ENCODE peak calls at places on chromosomes 6 and 20, in seven cellular contexts. C is AG04449; N is activated CD8-positive, alpha-beta T cell treated with anti-CD3 and anti-CD28 coated beads for 36 hours; B is right atrium auricular region; V is astrocyte; K is cardiac fibroblast; X is hepatocyte. S is an unnamed sample.

GRCh38 chr6:128519931-128520435 is 416 bp downstream of the PTPRK start:
- DNase-seq in C (no peak), N (peak; percentile 49), B (peak; percentile 65), V (peak; percentile 56), K (no peak), X (no peak), S (peak; percentile 41)

GRCh38 chr6:106275692-106276091 is 49.9 kb downstream of the ATG5 start:
- DNase-seq in C (no peak), N (no peak), B (no peak), V (peak; percentile 84), K (no peak), X (no peak), S (no peak)

GRCh38 chr20:59027746-59028320 is 4.3 kb downstream of the ATP5F1E start:
- DNase-seq in C (no peak), N (no peak), B (no peak), V (peak; percentile 84), K (peak; percentile 42), X (no peak), S (no peak)

GRCh38 chr20:58703765-58704331 is 11.2 kb downstream of the NPEPL1 start:
- DNase-seq in C (no peak), N (no peak), B (peak; percentile 28), V (no peak), K (no peak), X (no peak), S (no peak)

GRCh38 chr20:24942679-24943078 is 6.4 kb upstream of the CST7 start:
- DNase-seq in C (no peak), N (no peak), B (no peak), V (no peak), K (no peak), X (no peak), S (no peak)

GRCh38 chr20:56629464-56630085 is 469 bp downstream of the TFAP2C start:
- DNase-seq in C (no peak), N (no peak), B (no peak), V (no peak), K (no peak), X (no peak), S (peak; percentile 38)

GRCh38 chr6:30915591-30915946 is 1.5 kb downstream of the VARS2 start:
- DNase-seq in C (no peak), N (peak; percentile 19), B (no peak), V (peak; percentile 40), K (peak; percentile 83), X (peak; percentile 74), S (peak; percentile 87)

GRCh38 chr6:106066984-106067383 is 19.2 kb upstream of the PRDM1 start:
- DNase-seq in C (no peak), N (no peak), B (no peak), V (peak; percentile 46), K (no peak), X (no peak), S (no peak)

GRCh38 chr6:34459899-34460593 is 5.8 kb upstream of the PACSIN1 start:
- DNase-seq in C (no peak), N (peak; percentile 69), B (no peak), V (peak; percentile 20), K (peak; percentile 64), X (peak; percentile 75), S (peak; percentile 79)

GRCh38 chr6:92114091-92114490 is 1305.3 kb downstream of the EPHA7 start:
- DNase-seq in C (no peak), N (no peak), B (no peak), V (no peak), K (no peak), X (no peak), S (no peak)

DNA sequence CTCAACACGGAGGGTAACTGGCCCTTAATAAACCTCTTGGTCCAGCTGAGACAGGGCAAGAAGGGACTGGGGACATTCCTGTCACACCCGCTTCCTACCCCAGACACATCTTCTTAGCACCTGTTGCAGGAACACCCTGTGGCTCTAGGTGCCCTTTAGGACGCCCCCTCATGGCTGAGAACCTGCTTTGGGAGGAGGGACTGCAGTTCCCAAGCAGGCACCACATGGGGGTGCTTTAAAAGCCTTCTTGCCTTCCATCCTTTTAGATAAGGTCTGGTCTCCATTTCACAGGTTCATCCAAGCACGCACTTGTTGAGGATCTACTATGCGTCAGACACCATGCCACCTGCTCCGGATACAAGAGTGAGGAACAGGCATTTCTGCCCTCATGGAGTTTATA is 26.6 kb downstream of the NSFL1C start:
- DNase-seq in C (no peak), N (peak; percentile 60), B (no peak), V (no peak), K (no peak), X (no peak), S (peak; percentile 30)
- TF ChIP-seq CTCF in C (peak; percentile 77), N (peak; percentile 14), B (no peak), V (peak; percentile 39), K (peak; percentile 41), X (no peak), S (no peak)

GRCh38 chr20:61044499-61044898 is 207.6 kb upstream of the CDH4 start:
- DNase-seq in C (no peak), N (peak; percentile 19), B (no peak), V (no peak), K (no peak), X (no peak), S (no peak)
- TF ChIP-seq CTCF in C (no peak), N (no peak), B (no peak), V (no peak), K (no peak), X (no peak), S (no peak)

GRCh38 chr6:138429731-138430130 is 25.7 kb downstream of the HEBP2 start:
- DNase-seq in C (no peak), N (no peak), B (no peak), V (peak; percentile 7), K (no peak), X (no peak), S (no peak)

GRCh38 chr6:138428943-138429616 is 25.1 kb downstream of the HEBP2 start:
- DNase-seq in C (peak; percentile 24), N (no peak), B (no peak), V (peak; percentile 45), K (peak; percentile 80), X (peak; percentile 69), S (peak; percentile 63)

GRCh38 chr6:138432063-138432356 is 28.0 kb downstream of the HEBP2 start:
- DNase-seq in C (no peak), N (no peak), B (no peak), V (no peak), K (no peak), X (no peak), S (no peak)

GRCh38 chr6:138430361-138431145 is 26.5 kb downstream of the HEBP2 start:
- DNase-seq in C (no peak), N (no peak), B (no peak), V (no peak), K (no peak), X (no peak), S (no peak)

DNA sequence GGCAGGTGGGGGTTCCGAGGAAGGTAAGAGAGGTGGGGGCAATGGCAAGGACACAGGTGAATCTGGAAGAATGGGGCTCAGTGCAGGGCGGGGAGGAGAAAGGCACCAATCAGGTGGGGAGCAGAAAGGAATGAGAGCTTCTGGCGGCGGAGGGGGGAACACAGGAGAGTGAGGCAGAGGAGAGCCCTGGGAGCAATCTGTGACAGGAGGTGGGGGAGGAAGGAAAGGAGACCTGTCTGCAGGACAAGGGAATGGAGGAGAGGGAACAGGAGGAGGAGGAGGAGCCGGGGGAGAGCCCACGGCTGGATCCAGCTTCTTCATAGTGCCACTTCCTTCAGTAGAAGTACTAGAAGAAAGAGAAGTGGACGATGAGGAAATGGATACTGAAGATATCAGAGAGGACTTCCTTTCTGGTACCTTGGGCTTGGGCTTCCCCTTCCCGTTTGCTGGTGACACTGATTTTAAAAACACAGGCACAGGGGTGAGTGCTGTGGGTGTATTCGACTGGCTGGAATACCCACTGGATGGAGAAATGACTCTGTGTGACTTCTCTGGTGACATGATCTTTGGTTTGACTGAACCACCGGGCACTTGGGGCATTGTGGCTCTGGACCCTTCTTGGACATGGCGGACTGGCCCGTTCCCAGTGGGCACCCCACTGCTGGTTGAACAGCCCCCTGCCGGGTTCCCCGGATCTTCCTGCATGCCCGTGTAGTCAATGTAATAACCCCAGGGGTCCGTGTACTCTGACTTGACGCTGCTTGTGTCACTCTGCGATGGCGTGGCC is 27.4 kb downstream of the HEBP2 start:
- DNase-seq in C (no peak), N (no peak), B (no peak), V (no peak), K (no peak), X (no peak), S (no peak)
- TF ChIP-seq CTCF in C (no peak), N (no peak), B (no peak), V (no peak), K (no peak), X (no peak), S (no peak)

GRCh38 chr6:2766767-2767314 is 1.6 kb downstream of the WRNIP1 start:
- DNase-seq in C (no peak), N (no peak), B (no peak), V (no peak), K (no peak), X (no peak), S (no peak)

GRCh38 chr6:2764610-2765165 is 505 bp upstream of the WRNIP1 start:
- DNase-seq in C (peak; percentile 40), N (peak; percentile 73), B (no peak), V (peak; percentile 65), K (peak; percentile 82), X (peak; percentile 76), S (peak; percentile 71)

GRCh38 chr6:2765896-2766766 is 938 bp downstream of the WRNIP1 start:
- DNase-seq in C (no peak), N (peak; percentile 58), B (no peak), V (peak; percentile 21), K (peak; percentile 47), X (peak; percentile 75), S (peak; percentile 76)

GRCh38 chr6:2763876-2764540 is 1.2 kb upstream of the WRNIP1 start:
- DNase-seq in C (no peak), N (no peak), B (no peak), V (no peak), K (no peak), X (no peak), S (no peak)

GRCh38 chr6:2765166-2765895 is at the start of gene WRNIP1:
- DNase-seq in C (peak; percentile 92), N (peak; percentile 98), B (peak; percentile 99), V (peak; percentile 97), K (peak; percentile 100), X (peak; percentile 99), S (peak; percentile 97)
- TF ChIP-seq CTCF in C (peak; percentile 73), N (peak; percentile 54), B (peak; percentile 78), V (peak; percentile 32), K (no peak), X (peak; percentile 53), S (peak; percentile 86)

GRCh38 chr6:5401845-5402738 is 140.8 kb downstream of the FARS2 start:
- DNase-seq in C (no peak), N (no peak), B (no peak), V (no peak), K (peak; percentile 55), X (no peak), S (no peak)
- TF ChIP-seq CTCF in C (no peak), N (peak; percentile 64), B (peak; percentile 57), V (peak; percentile 46), K (peak; percentile 68), X (peak; percentile 46), S (peak; percentile 39)